ENCODE peak calls at places on chromosomes 4 and X, in four cellular contexts. Z, Y, W and R are unnamed samples.
A peak's percentile ranks its signal among the peaks of the same experiment; 100 is the strongest.

GRCh38 chrX:141924293-141924692 is 20.6 kb downstream of the MAGEC1 start:
- DNase-seq in Z (no peak), Y (no peak), W (no peak), R (no peak)

GRCh38 chrX:71941771-71942170 is 31.1 kb downstream of the NHSL2 start:
- DNase-seq in Z (no peak), Y (peak; percentile 85), W (no peak), R (no peak)

GRCh38 chrX:32985544-32985943 is 225.8 kb downstream of the DMD start:
- DNase-seq in Z (no peak), Y (no peak), W (no peak), R (no peak)

GRCh38 chr4:151048913-151049312 is 33.8 kb upstream of the LRBA start:
- DNase-seq in Z (no peak), Y (no peak), W (no peak), R (no peak)

GRCh38 chr4:189802884-189803283 is 137.8 kb upstream of the FRG1 start:
- DNase-seq in Z (no peak), Y (no peak), W (no peak), R (no peak)

GRCh38 chr4:25399502-25399901 is 22.4 kb downstream of the ANAPC4 start:
- DNase-seq in Z (no peak), Y (no peak), W (no peak), R (no peak)

GRCh38 chr4:120856294-120856693 is 66.2 kb downstream of the PRDM5 start:
- DNase-seq in Z (no peak), Y (no peak), W (no peak), R (no peak)

GRCh38 chrX:69616520-69617203 is 749 bp downstream of the EDA start:
- DNase-seq in Z (no peak), Y (peak; percentile 4), W (no peak), R (peak; percentile 79)

DNA sequence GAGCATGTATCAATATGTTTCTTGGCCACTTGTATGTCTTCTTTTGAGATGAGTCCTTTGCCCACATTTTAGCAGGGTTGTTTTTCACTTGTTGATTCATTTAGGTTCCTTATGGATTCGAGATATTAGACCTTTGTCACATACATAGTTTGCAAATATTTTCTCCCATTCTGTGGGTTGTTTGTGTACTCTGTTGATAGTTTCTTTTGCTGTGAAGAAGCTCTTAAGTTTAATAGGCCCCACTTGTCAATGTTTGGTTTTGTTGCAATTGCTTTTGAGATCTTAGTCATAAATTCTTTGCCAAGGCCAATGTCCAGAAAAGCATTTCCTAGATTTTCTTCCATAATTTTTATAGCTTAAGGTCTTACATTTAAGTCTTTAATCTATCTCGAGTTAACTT is 280.7 kb upstream of the GALNT7 start:
- DNase-seq in Z (no peak), Y (no peak), W (no peak), R (no peak)
- H3K4me1 ChIP-seq in Z (no peaks in the 10 kb centered on the region), Y (no peaks in the 10 kb centered on the region), W (no peaks in the 10 kb centered on the region), R (no peaks in the 10 kb centered on the region)

GRCh38 chr4:135281230-135281629 is 1079.6 kb upstream of the PABPC4L start:
- DNase-seq in Z (no peak), Y (no peak), W (no peak), R (no peak)

GRCh38 chr4:135277980-135278315 is 1076.4 kb upstream of the PABPC4L start:
- DNase-seq in Z (no peak), Y (no peak), W (no peak), R (peak; percentile 60)

GRCh38 chr4:135283934-135284333 is 1082.3 kb upstream of the PABPC4L start:
- DNase-seq in Z (no peak), Y (no peak), W (no peak), R (no peak)
- H3K4me1 ChIP-seq in Z (no peaks in the 10 kb centered on the region), Y (no peaks in the 10 kb centered on the region), W (no peaks in the 10 kb centered on the region), R (no peaks in the 10 kb centered on the region)

DNA sequence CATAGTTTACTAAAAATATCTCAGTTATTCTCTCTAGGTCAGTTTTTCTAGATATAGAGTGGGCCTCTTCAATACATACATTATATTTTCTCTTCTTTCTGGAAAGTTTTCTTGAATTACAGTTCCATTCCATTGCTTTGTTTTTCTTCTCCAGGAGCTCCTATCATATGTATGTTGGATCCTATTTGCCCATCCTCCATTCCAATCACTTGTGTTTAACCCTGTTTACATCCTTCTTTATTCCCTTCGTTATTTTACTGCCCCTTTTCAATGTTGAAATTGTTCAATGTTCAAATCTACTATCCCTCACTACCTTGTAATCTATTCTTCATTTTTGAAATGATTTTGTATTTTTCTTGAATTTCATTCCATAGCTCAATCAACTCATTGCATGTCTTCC is 97.4 kb downstream of the IRF2 start:
- DNase-seq in Z (no peak), Y (no peak), W (no peak), R (no peak)
- H3K4me1 ChIP-seq in Z (no peaks in the 10 kb centered on the region), Y (no peaks in the 10 kb centered on the region), W (no peaks in the 10 kb centered on the region), R (peaks cover 6% of the 10 kb centered on the region)

DNA sequence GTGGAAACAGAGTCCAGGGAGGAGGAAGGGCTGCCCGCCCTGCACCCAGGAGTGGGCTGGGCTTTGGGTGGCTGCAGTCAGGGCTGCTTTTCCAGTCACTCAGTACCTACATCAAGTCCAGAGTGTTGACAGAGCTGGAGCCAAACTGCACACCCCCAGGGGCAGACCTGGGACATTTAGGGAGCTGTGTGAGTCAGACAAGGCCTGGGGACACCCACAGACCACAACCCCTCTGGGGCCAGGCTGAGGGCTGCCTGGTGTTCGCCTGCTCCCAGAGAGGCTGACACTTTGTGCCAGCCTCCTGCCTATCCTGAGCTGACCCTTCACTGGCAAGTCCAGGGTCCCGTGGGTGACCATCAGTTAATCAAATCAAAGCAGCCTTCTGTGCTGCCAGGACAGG is 240.0 kb downstream of the BCOR start:
- DNase-seq in Z (no peak), Y (no peak), W (no peak), R (no peak)
- H3K4me1 ChIP-seq in Z (peaks cover 19% of the 10 kb centered on the region), Y (peaks cover 9% of the 10 kb centered on the region), W (peaks cover 12% of the 10 kb centered on the region), R (peaks cover 3% of the 10 kb centered on the region)

GRCh38 chr4:8439914-8440490 is 521 bp downstream of the ACOX3 start:
- DNase-seq in Z (no peak), Y (no peak), W (no peak), R (no peak)

GRCh38 chr4:8439168-8439567 is 1.4 kb downstream of the ACOX3 start:
- DNase-seq in Z (no peak), Y (no peak), W (no peak), R (no peak)

GRCh38 chr4:8438743-8439142 is 1.8 kb downstream of the ACOX3 start:
- DNase-seq in Z (no peak), Y (no peak), W (no peak), R (no peak)

GRCh38 chr4:8441499-8442091 is 1.0 kb downstream of the TRMT44 start:
- DNase-seq in Z (no peak), Y (no peak), W (no peak), R (no peak)

GRCh38 chr4:8440491-8441311 is at the start of the genes ACOX3 and TRMT44:
- DNase-seq in Z (peak; percentile 93), Y (peak; percentile 93), W (peak; percentile 98), R (peak; percentile 69)
- H3K4me1 ChIP-seq in Z (peaks cover 15% of the 10 kb centered on the region), Y (peaks cover 22% of the 10 kb centered on the region), W (peaks cover 71% of the 10 kb centered on the region), R (peaks cover 8% of the 10 kb centered on the region)

GRCh38 chr4:48047421-48047844 is 30.9 kb downstream of the NIPAL1 start:
- DNase-seq in Z (no peak), Y (no peak), W (no peak), R (no peak)
- H3K4me1 ChIP-seq in Z (no peaks in the 10 kb centered on the region), Y (no peaks in the 10 kb centered on the region), W (no peaks in the 10 kb centered on the region), R (peaks cover 7% of the 10 kb centered on the region)

DNA sequence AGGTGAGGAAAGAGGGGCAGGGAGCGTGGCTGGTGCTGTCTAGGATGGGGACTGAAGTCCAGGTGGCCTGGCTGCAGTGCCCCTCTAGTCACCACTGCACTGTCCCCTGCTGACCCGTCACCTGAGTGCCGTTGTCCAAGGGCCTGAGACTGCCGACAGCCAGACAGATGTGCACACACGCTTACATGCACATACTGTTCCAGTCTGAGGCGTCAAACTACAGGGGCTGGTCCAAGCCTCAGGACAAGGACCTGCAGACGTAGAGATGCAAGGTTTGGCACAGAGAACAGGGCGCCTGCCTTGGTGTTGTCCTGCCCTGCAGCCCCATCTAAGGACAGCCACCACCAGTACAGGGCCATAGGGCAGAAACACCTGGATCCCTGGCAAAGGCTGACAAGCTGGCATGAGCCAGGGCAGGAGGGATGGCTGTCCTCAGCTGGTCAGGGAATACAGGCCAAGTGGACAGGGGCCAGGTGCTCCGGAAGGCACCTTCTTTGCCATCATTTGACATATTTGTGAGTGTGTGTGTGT is 1.7 kb downstream of the SLC2A9 start:
- DNase-seq in Z (no peak), Y (no peak), W (no peak), R (no peak)
- H3K4me1 ChIP-seq in Z (no peaks in the 10 kb centered on the region), Y (peaks cover 6% of the 10 kb centered on the region), W (peaks cover 47% of the 10 kb centered on the region), R (no peaks in the 10 kb centered on the region)

DNA sequence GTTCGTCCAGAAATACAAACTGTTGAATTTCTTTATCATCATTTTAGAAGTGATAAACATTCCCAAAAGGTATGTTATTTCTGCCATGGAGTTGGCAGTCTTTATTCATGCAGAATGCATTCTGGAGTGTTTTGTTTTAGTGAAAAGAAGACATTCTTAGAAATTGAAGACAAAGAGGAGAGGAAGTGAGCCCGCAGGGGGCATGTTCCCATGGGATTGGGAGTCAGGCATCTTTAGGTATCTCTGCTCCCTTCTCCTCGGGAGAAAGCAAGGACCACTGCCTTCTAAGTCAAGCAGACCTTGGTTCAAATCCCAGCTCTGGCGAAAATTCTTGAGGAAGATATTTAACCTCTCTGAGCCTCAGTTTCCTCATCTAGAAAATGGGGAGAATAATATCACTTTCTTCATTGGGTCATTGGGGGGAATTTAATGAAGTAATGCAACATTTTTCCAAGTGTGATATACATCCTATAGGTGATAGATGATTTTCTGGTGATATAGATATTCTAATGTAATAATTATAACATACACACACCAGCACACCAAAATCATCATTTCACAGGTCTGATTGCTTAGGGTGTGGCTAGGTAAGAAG is 26.5 kb upstream of the CHRNA9 start:
- DNase-seq in Z (no peak), Y (no peak), W (no peak), R (no peak)
- H3K4me1 ChIP-seq in Z (peaks cover 12% of the 10 kb centered on the region), Y (no peaks in the 10 kb centered on the region), W (peaks cover 9% of the 10 kb centered on the region), R (peaks cover 4% of the 10 kb centered on the region)

GRCh38 chrX:38807873-38808272 is 6.6 kb downstream of the MID1IP1 start:
- DNase-seq in Z (no peak), Y (peak; percentile 16), W (no peak), R (no peak)

GRCh38 chrX:38806054-38806389 is 4.8 kb downstream of the MID1IP1 start:
- DNase-seq in Z (no peak), Y (peak; percentile 80), W (no peak), R (no peak)

GRCh38 chrX:38805294-38806053 is 4.2 kb downstream of the MID1IP1 start:
- DNase-seq in Z (no peak), Y (peak; percentile 89), W (no peak), R (peak; percentile 51)

GRCh38 chrX:38804481-38805293 is 3.4 kb downstream of the MID1IP1 start:
- DNase-seq in Z (peak; percentile 15), Y (peak; percentile 70), W (no peak), R (peak; percentile 58)

GRCh38 chrX:38806875-38807601 is 5.8 kb downstream of the MID1IP1 start:
- DNase-seq in Z (no peak), Y (peak; percentile 24), W (no peak), R (peak; percentile 32)
- H3K4me1 ChIP-seq in Z (no peaks in the 10 kb centered on the region), Y (peaks cover 26% of the 10 kb centered on the region), W (peaks cover 33% of the 10 kb centered on the region), R (peaks cover 18% of the 10 kb centered on the region)

GRCh38 chr4:41438564-41438963 is 99.4 kb upstream of the LIMCH1 start:
- DNase-seq in Z (no peak), Y (peak; percentile 44), W (no peak), R (peak; percentile 71)
- H3K4me1 ChIP-seq in Z (peaks cover 26% of the 10 kb centered on the region), Y (peaks cover 7% of the 10 kb centered on the region), W (peaks cover 47% of the 10 kb centered on the region), R (peaks cover 76% of the 10 kb centered on the region)